ENCODE peak calls at places on chromosomes 7 and 10, in nine cellular contexts. One of them, this sample, is unnamed. For H3K36me3 and H3K9me3, the result is how much of the 10 kb centered on the place peaks cover.

GRCh38 chr7:131040467-131040932 is 287.2 kb upstream of the MKLN1 start:
- DNase-seq in endothelial cell of umbilical vein: peak
- DNase-seq in tibial artery: peak
- DNase-seq in adrenal gland: peak
- DNase-seq in cardiac muscle cell: peak
- DNase-seq in psoas muscle: no peak
- DNase-seq in neural progenitor cell: peak
- DNase-seq in neuronal stem cell: peak
- DNase-seq in left ventricle myocardium inferior: no peak
- DNase-seq in this sample: no peak

GRCh38 chr10:95536894-95537542 is 24.2 kb downstream of the SORBS1 start:
- DNase-seq in endothelial cell of umbilical vein: no peak
- DNase-seq in tibial artery: no peak
- DNase-seq in adrenal gland: no peak
- DNase-seq in cardiac muscle cell: no peak
- DNase-seq in psoas muscle: no peak
- DNase-seq in neural progenitor cell: no peak
- DNase-seq in neuronal stem cell: no peak
- DNase-seq in left ventricle myocardium inferior: no peak
- DNase-seq in this sample: no peak

GRCh38 chr10:33139191-33139646 is 181.2 kb upstream of the ITGB1 start:
- DNase-seq in endothelial cell of umbilical vein: no peak
- DNase-seq in tibial artery: no peak
- DNase-seq in adrenal gland: no peak
- DNase-seq in cardiac muscle cell: no peak
- DNase-seq in psoas muscle: no peak
- DNase-seq in neural progenitor cell: no peak
- DNase-seq in neuronal stem cell: no peak
- DNase-seq in left ventricle myocardium inferior: no peak
- DNase-seq in this sample: no peak

GRCh38 chr10:62492012-62492869 is 118.1 kb downstream of the ZNF365 start:
- DNase-seq in endothelial cell of umbilical vein: peak
- DNase-seq in tibial artery: no peak
- DNase-seq in adrenal gland: no peak
- DNase-seq in cardiac muscle cell: peak
- DNase-seq in psoas muscle: no peak
- DNase-seq in neural progenitor cell: peak
- DNase-seq in neuronal stem cell: peak
- DNase-seq in left ventricle myocardium inferior: no peak
- DNase-seq in this sample: no peak

GRCh38 chr10:30882281-30882680 is 149.4 kb downstream of the ZNF438 start:
- DNase-seq in endothelial cell of umbilical vein: peak
- DNase-seq in tibial artery: no peak
- DNase-seq in adrenal gland: no peak
- DNase-seq in cardiac muscle cell: no peak
- DNase-seq in psoas muscle: no peak
- DNase-seq in neural progenitor cell: no peak
- DNase-seq in neuronal stem cell: no peak
- DNase-seq in left ventricle myocardium inferior: no peak
- DNase-seq in this sample: no peak

GRCh38 chr7:32142649-32143048 is 72.4 kb upstream of the PDE1C start:
- DNase-seq in endothelial cell of umbilical vein: no peak
- DNase-seq in tibial artery: no peak
- DNase-seq in adrenal gland: no peak
- DNase-seq in cardiac muscle cell: peak
- DNase-seq in psoas muscle: no peak
- DNase-seq in neural progenitor cell: no peak
- DNase-seq in neuronal stem cell: no peak
- DNase-seq in left ventricle myocardium inferior: no peak
- DNase-seq in this sample: no peak

GRCh38 chr7:47775238-47775637 is 173.0 kb downstream of the PKD1L1 start:
- DNase-seq in endothelial cell of umbilical vein: no peak
- DNase-seq in tibial artery: no peak
- DNase-seq in adrenal gland: no peak
- DNase-seq in cardiac muscle cell: no peak
- DNase-seq in psoas muscle: no peak
- DNase-seq in neural progenitor cell: no peak
- DNase-seq in neuronal stem cell: no peak
- DNase-seq in left ventricle myocardium inferior: no peak
- DNase-seq in this sample: no peak

GRCh38 chr7:27689045-27689877 is 26.6 kb upstream of the HIBADH start:
- DNase-seq in endothelial cell of umbilical vein: peak
- DNase-seq in tibial artery: no peak
- DNase-seq in adrenal gland: peak
- DNase-seq in cardiac muscle cell: peak
- DNase-seq in psoas muscle: no peak
- DNase-seq in neural progenitor cell: peak
- DNase-seq in neuronal stem cell: peak
- DNase-seq in left ventricle myocardium inferior: no peak
- DNase-seq in this sample: no peak

GRCh38 chr10:101047268-101047667 is 14.5 kb upstream of the KAZALD1 start:
- DNase-seq in endothelial cell of umbilical vein: no peak
- DNase-seq in tibial artery: no peak
- DNase-seq in adrenal gland: no peak
- DNase-seq in cardiac muscle cell: no peak
- DNase-seq in psoas muscle: no peak
- DNase-seq in neural progenitor cell: no peak
- DNase-seq in neuronal stem cell: no peak
- DNase-seq in left ventricle myocardium inferior: no peak
- DNase-seq in this sample: no peak

GRCh38 chr10:3290550-3290949 is 118.0 kb upstream of the PITRM1 start:
- DNase-seq in endothelial cell of umbilical vein: no peak
- DNase-seq in tibial artery: no peak
- DNase-seq in adrenal gland: no peak
- DNase-seq in cardiac muscle cell: no peak
- DNase-seq in psoas muscle: no peak
- DNase-seq in neural progenitor cell: no peak
- DNase-seq in neuronal stem cell: no peak
- DNase-seq in left ventricle myocardium inferior: no peak
- DNase-seq in this sample: no peak

GRCh38 chr7:143938522-143939243 is 3.6 kb downstream of the OR2F2 start:
- DNase-seq in endothelial cell of umbilical vein: no peak
- DNase-seq in tibial artery: no peak
- DNase-seq in adrenal gland: no peak
- DNase-seq in cardiac muscle cell: no peak
- DNase-seq in psoas muscle: no peak
- DNase-seq in neural progenitor cell: no peak
- DNase-seq in neuronal stem cell: no peak
- DNase-seq in left ventricle myocardium inferior: no peak
- DNase-seq in this sample: no peak

GRCh38 chr7:127581716-127582115 is 3.7 kb downstream of the GCC1 start:
- DNase-seq in endothelial cell of umbilical vein: no peak
- DNase-seq in tibial artery: no peak
- DNase-seq in adrenal gland: no peak
- DNase-seq in cardiac muscle cell: peak
- DNase-seq in psoas muscle: no peak
- DNase-seq in neural progenitor cell: no peak
- DNase-seq in neuronal stem cell: no peak
- DNase-seq in left ventricle myocardium inferior: no peak
- DNase-seq in this sample: no peak

GRCh38 chr10:69406302-69406811 is 10.4 kb downstream of the TACR2 start:
- DNase-seq in endothelial cell of umbilical vein: no peak
- DNase-seq in tibial artery: peak
- DNase-seq in adrenal gland: no peak
- DNase-seq in cardiac muscle cell: peak
- DNase-seq in psoas muscle: no peak
- DNase-seq in neural progenitor cell: no peak
- DNase-seq in neuronal stem cell: no peak
- DNase-seq in left ventricle myocardium inferior: peak
- DNase-seq in this sample: no peak

GRCh38 chr10:121531076-121531829 is 67.0 kb downstream of the FGFR2 start:
- DNase-seq in endothelial cell of umbilical vein: no peak
- DNase-seq in tibial artery: no peak
- DNase-seq in adrenal gland: no peak
- DNase-seq in cardiac muscle cell: no peak
- DNase-seq in psoas muscle: no peak
- DNase-seq in neural progenitor cell: peak
- DNase-seq in neuronal stem cell: no peak
- DNase-seq in left ventricle myocardium inferior: no peak
- DNase-seq in this sample: no peak
- H3K4me3 ChIP-seq in endothelial cell of umbilical vein: no peak
- H3K4me3 ChIP-seq in tibial artery: no peak
- H3K4me3 ChIP-seq in adrenal gland: no peak
- H3K4me3 ChIP-seq in cardiac muscle cell: no peak
- H3K4me3 ChIP-seq in psoas muscle: no peak
- H3K4me3 ChIP-seq in neural progenitor cell: no peak
- H3K4me3 ChIP-seq in neuronal stem cell: no peak
- H3K4me3 ChIP-seq in left ventricle myocardium inferior: no peak
- H3K4me3 ChIP-seq in this sample: no peak

GRCh38 chr7:128848289-128849155 is 14.1 kb upstream of the ATP6V1F start:
- DNase-seq in endothelial cell of umbilical vein: no peak
- DNase-seq in tibial artery: no peak
- DNase-seq in adrenal gland: no peak
- DNase-seq in cardiac muscle cell: no peak
- DNase-seq in psoas muscle: no peak
- DNase-seq in neural progenitor cell: no peak
- DNase-seq in neuronal stem cell: no peak
- DNase-seq in left ventricle myocardium inferior: no peak
- DNase-seq in this sample: no peak
- H3K36me3 ChIP-seq in endothelial cell of umbilical vein: half or more
- H3K36me3 ChIP-seq in tibial artery: half or more
- H3K36me3 ChIP-seq in adrenal gland: under half
- H3K36me3 ChIP-seq in cardiac muscle cell: half or more
- H3K36me3 ChIP-seq in psoas muscle: under half
- H3K36me3 ChIP-seq in neural progenitor cell: under half
- H3K36me3 ChIP-seq in neuronal stem cell: under half
- H3K36me3 ChIP-seq in left ventricle myocardium inferior: half or more
- H3K36me3 ChIP-seq in this sample: half or more

DNA sequence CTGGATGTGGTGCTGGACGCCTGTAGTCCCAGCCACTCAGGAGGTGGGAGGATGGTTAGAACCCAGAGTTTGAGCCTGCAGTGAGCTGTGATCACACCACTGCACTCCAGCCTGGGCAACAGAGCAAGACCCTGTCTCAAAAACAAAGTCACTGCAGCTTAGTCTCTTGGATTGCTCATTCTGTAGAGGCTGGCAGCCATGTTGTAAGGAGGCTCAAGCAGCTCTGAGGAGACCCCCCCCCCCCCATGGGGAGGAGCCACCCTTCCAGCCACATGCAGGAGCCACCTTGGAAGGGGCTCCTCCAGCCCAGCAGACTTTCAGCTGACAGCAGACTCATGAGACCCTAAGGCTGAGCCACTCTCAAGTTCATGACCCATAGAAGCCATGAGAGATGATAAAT is 68.4 kb downstream of the FOXL3 start:
- DNase-seq in endothelial cell of umbilical vein: no peak
- DNase-seq in tibial artery: no peak
- DNase-seq in adrenal gland: no peak
- DNase-seq in cardiac muscle cell: no peak
- DNase-seq in psoas muscle: no peak
- DNase-seq in neural progenitor cell: no peak
- DNase-seq in neuronal stem cell: no peak
- DNase-seq in left ventricle myocardium inferior: no peak
- DNase-seq in this sample: no peak
- H3K9me3 ChIP-seq in endothelial cell of umbilical vein: under half
- H3K9me3 ChIP-seq in tibial artery: under half
- H3K9me3 ChIP-seq in adrenal gland: under half
- H3K9me3 ChIP-seq in cardiac muscle cell: under half
- H3K9me3 ChIP-seq in psoas muscle: under half
- H3K9me3 ChIP-seq in neural progenitor cell: under half
- H3K9me3 ChIP-seq in neuronal stem cell: under half
- H3K9me3 ChIP-seq in left ventricle myocardium inferior: under half
- H3K9me3 ChIP-seq in this sample: under half

DNA sequence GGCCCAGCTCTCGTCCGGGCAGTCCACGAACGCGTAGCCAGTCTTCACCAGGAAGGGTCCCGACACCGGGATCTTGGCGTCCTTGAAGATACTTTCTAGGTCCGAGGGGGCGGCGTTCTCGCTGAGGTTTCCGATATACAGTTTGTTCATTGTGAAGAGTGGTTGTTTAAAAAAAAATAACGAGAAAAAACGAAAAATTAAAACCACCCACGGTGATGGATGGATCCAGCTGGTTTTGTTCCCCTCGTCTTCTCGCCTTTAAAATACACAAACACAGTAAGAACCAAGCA is 385 bp downstream of the IGF2BP3 start:
- DNase-seq in endothelial cell of umbilical vein: no peak
- DNase-seq in tibial artery: no peak
- DNase-seq in adrenal gland: no peak
- DNase-seq in cardiac muscle cell: no peak
- DNase-seq in psoas muscle: no peak
- DNase-seq in neural progenitor cell: peak
- DNase-seq in neuronal stem cell: peak
- DNase-seq in left ventricle myocardium inferior: no peak
- DNase-seq in this sample: no peak
- H3K4me3 ChIP-seq in endothelial cell of umbilical vein: peak
- H3K4me3 ChIP-seq in tibial artery: no peak
- H3K4me3 ChIP-seq in adrenal gland: no peak
- H3K4me3 ChIP-seq in cardiac muscle cell: peak
- H3K4me3 ChIP-seq in psoas muscle: peak
- H3K4me3 ChIP-seq in neural progenitor cell: peak
- H3K4me3 ChIP-seq in neuronal stem cell: peak
- H3K4me3 ChIP-seq in left ventricle myocardium inferior: peak
- H3K4me3 ChIP-seq in this sample: peak